ENCODE peak calls at places on chromosomes 11 and 22, in nine cellular contexts. Q is colonic mucosa, M is adipocyte, H is brain microvascular endothelial cell, J is left ventricle myocardium inferior, U is neural progenitor cell, O is ovary, F is hepatocyte, W is vagina. K is an unnamed sample.
A peak's percentile ranks its signal among the peaks of the same experiment; 100 is the strongest.

GRCh38 chr22:36332623-36333331 is 55.0 kb downstream of the MYH9 start:
- DNase-seq in Q (peak; percentile 77), M (no peak), H (peak; percentile 70), J (no peak), U (no peak), O (no peak), F (peak; percentile 71), W (no peak), K (peak; percentile 57)

GRCh38 chr11:132140056-132140455 is 769.6 kb downstream of the NTM start:
- DNase-seq in Q (no peak), M (no peak), H (no peak), J (no peak), U (peak; percentile 64), O (no peak), F (no peak), W (no peak), K (no peak)

GRCh38 chr22:32991353-32992115 is 66.6 kb downstream of the SYN3 start:
- DNase-seq in Q (no peak), M (peak; percentile 91), H (no peak), J (peak; percentile 46), U (no peak), O (no peak), F (no peak), W (no peak), K (no peak)

GRCh38 chr22:27420817-27421361 is 380.7 kb downstream of the MN1 start:
- DNase-seq in Q (peak; percentile 52), M (peak; percentile 96), H (peak; percentile 93), J (peak; percentile 84), U (no peak), O (peak; percentile 86), F (peak; percentile 60), W (no peak), K (no peak)

GRCh38 chr11:35103366-35104194 is 35.4 kb upstream of the CD44 start:
- DNase-seq in Q (no peak), M (no peak), H (no peak), J (no peak), U (no peak), O (no peak), F (no peak), W (no peak), K (no peak)

GRCh38 chr11:14444441-14445189 is 55.0 kb downstream of the COPB1 start:
- DNase-seq in Q (no peak), M (no peak), H (no peak), J (no peak), U (no peak), O (no peak), F (no peak), W (no peak), K (no peak)

GRCh38 chr11:115144014-115144413 is 360.2 kb downstream of the CADM1 start:
- DNase-seq in Q (no peak), M (no peak), H (no peak), J (no peak), U (no peak), O (no peak), F (no peak), W (no peak), K (no peak)

GRCh38 chr11:69052343-69053168 is 3.8 kb downstream of the TPCN2 start:
- DNase-seq in Q (no peak), M (no peak), H (no peak), J (no peak), U (no peak), O (no peak), F (no peak), W (no peak), K (no peak)

GRCh38 chr22:21816787-21817496 is 50.5 kb downstream of the MAPK1 start:
- DNase-seq in Q (peak; percentile 18), M (peak; percentile 92), H (peak; percentile 80), J (no peak), U (no peak), O (no peak), F (peak; percentile 36), W (no peak), K (no peak)

GRCh38 chr11:66294626-66295620 is 3.2 kb downstream of the TMEM151A start:
- DNase-seq in Q (no peak), M (no peak), H (no peak), J (no peak), U (no peak), O (no peak), F (no peak), W (no peak), K (no peak)

GRCh38 chr11:134538793-134539192 is 126.8 kb upstream of the B3GAT1 start:
- DNase-seq in Q (no peak), M (no peak), H (no peak), J (no peak), U (no peak), O (no peak), F (no peak), W (no peak), K (no peak)

GRCh38 chr11:64611961-64612646 is 21.1 kb downstream of the SLC22A12 start:
- DNase-seq in Q (no peak), M (no peak), H (no peak), J (no peak), U (no peak), O (no peak), F (no peak), W (no peak), K (no peak)

DNA sequence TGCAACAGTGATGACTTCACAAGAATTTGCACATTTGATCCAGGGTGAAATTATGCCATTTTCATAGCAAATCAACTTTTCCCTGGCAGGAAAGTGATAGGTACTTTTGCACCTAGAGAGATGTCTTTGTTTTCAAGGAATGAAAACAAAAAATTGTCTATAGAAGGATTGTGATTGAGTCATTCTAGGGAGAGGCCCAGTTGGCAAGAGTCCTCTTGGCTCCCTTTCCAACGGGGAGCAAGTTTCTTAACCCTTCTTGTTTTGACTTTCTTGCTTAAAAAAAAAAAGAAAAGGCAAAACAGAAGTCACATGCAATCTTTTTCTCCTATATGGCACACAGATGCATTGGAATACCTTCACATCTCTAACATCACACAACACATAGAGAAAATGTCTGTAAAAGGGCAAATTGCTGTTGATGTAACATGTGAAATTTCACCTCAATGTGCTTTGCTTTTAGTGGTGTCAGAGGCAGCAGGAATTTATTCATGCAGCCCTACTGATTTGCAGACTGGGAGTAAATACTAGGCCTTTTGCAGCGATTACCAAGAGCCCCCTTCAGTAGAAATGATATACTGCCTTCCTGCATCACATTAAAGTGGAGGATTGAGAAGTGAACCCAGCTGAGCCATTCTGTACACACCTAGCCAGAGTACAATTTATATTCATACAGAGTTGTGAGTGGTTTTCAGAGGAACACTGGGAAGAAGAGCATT is 290.7 kb upstream of the MPPED2 start:
- DNase-seq in Q (no peak), M (no peak), H (no peak), J (no peak), U (no peak), O (peak; percentile 16), F (no peak), W (no peak), K (no peak)
- H3K4me3 ChIP-seq in Q (no peak overlapping the region), M (no peak overlapping the region), H (no peak overlapping the region), J (no peak overlapping the region), U (no peak overlapping the region), O (no peak overlapping the region), F (no peak overlapping the region), W (no peak overlapping the region), K (no peak overlapping the region)

DNA sequence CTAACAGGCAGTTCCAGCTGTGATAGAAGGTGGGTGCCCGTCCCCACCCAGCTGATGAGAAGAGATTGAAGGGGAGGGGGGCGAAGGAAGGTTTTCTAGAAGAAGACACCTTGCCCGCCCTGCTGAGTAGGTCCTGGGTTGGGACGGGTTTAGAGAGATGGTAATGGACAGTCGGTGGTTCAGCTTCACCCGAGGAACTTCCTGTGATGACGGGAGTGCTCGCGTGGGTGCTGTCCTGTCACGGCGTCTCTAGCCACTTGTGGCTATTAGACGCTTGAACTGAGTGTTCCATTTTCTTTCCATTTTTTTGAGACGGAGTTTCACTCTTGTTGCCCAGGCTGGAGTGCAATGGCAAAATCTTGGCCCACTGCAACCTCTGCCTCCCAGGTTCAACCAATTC is 27.6 kb upstream of the MGAT3 start:
- DNase-seq in Q (no peak), M (no peak), H (no peak), J (no peak), U (no peak), O (no peak), F (peak; percentile 2), W (no peak), K (no peak)
- H3K4me3 ChIP-seq in Q (no peak overlapping the region), M (no peak overlapping the region), H (no peak overlapping the region), J (no peak overlapping the region), U (no peak overlapping the region), O (no peak overlapping the region), F (no peak overlapping the region), W (no peak overlapping the region), K (no peak overlapping the region)

GRCh38 chr11:6404341-6405038 is 14.2 kb downstream of the SMPD1 start:
- DNase-seq in Q (no peak), M (peak; percentile 17), H (peak; percentile 18), J (no peak), U (peak; percentile 60), O (no peak), F (no peak), W (no peak), K (no peak)
- H3K4me3 ChIP-seq in Q (no peak overlapping the region), M (no peak overlapping the region), H (no peak overlapping the region), J (no peak overlapping the region), U (no peak overlapping the region), O (no peak overlapping the region), F (no peak overlapping the region), W (no peak overlapping the region), K (no peak overlapping the region)

DNA sequence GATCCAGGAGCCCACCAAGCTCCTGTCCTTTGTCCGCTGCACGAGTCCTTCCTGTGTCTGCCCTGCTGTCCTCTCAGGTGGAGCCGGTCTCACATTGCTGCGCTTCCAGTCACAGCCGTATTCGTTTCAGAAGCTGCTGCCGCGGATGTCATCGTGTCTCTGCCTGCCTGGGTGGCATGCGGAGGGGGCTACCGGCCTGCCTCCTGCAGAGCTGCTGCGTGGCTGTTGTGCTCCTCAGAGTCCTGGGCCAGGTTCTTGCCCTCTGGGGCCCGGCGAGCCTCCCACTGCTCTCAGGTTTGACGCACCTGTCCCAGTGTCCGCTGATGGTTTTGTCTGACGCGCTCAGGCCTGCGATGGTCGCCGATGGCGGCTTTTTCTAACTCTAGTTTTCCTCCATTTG is 254.2 kb downstream of the TBC1D22A start:
- DNase-seq in Q (no peak), M (no peak), H (no peak), J (no peak), U (no peak), O (no peak), F (no peak), W (no peak), K (peak; percentile 13)
- H3K4me3 ChIP-seq in Q (no peak overlapping the region), M (no peak overlapping the region), H (no peak overlapping the region), J (no peak overlapping the region), U (no peak overlapping the region), O (no peak overlapping the region), F (no peak overlapping the region), W (no peak overlapping the region), K (no peak overlapping the region)